ENCODE peak calls at places on chromosome 5, in four cellular contexts. W is HepG2, A is A549, N is K562. Y is an unnamed sample.

GRCh38 chr5:11324521-11325289 is 563.7 kb upstream of the DAP start:
- DNase-seq in N (no peak), A (no peak), W (no peak), Y (no peak)

GRCh38 chr5:68149189-68149588 is 66.4 kb upstream of the PIK3R1 start:
- DNase-seq in W (no peak), A (no peak), N (no peak), Y (no peak)

GRCh38 chr5:130116972-130117371 is 212.7 kb downstream of the CHSY3 start:
- DNase-seq in N (no peak), W (no peak), A (no peak), Y (peak)

GRCh38 chr5:160020969-160021368 is 12.0 kb downstream of the TTC1 start:
- DNase-seq in A (no peak), W (no peak), N (no peak), Y (no peak)

GRCh38 chr5:98320317-98320716 is 453.1 kb upstream of the RGMB start:
- DNase-seq in W (no peak), A (no peak), N (no peak), Y (no peak)

GRCh38 chr5:65742565-65743231 is 20.7 kb downstream of the NLN start:
- DNase-seq in A (peak), W (peak), N (peak), Y (no peak)

GRCh38 chr5:23675456-23675855 is 168.0 kb downstream of the PRDM9 start:
- DNase-seq in N (no peak), A (no peak), W (no peak), Y (no peak)

GRCh38 chr5:116573279-116573616 is 1.4 kb downstream of the SEMA6A start:
- DNase-seq in W (no peak), A (peak), N (no peak), Y (peak)

GRCh38 chr5:11415751-11416150 is 488.5 kb downstream of the CTNND2 start:
- DNase-seq in W (no peak), N (no peak), A (no peak), Y (no peak)

GRCh38 chr5:158287643-158288228 is 428.8 kb upstream of the CLINT1 start:
- DNase-seq in W (no peak), N (no peak), A (no peak), Y (no peak)
- TF ChIP-seq CTCF in W (no peak), N (no peak), A (no peak), Y (no peak)

GRCh38 chr5:54411176-54411575 is 44.3 kb upstream of the HSPB3 start:
- DNase-seq in W (no peak), A (no peak), N (no peak), Y (no peak)
- TF ChIP-seq ESRRA in W (no peak), A (no peak), N (no peak), Y (no peak)

GRCh38 chr5:151651997-151652645 is 34.6 kb downstream of the SPARC start:
- DNase-seq in N (peak), A (peak), W (peak), Y (peak)
- TF ChIP-seq HMGXB4 in N (no peak), A (no peak), W (no peak), Y (no peak)

GRCh38 chr5:20231040-20231439 is 243.0 kb upstream of the CDH18 start:
- DNase-seq in N (no peak), W (no peak), A (no peak), Y (no peak)
- TF ChIP-seq CTCF in N (no peak), W (no peak), A (no peak), Y (no peak)

DNA sequence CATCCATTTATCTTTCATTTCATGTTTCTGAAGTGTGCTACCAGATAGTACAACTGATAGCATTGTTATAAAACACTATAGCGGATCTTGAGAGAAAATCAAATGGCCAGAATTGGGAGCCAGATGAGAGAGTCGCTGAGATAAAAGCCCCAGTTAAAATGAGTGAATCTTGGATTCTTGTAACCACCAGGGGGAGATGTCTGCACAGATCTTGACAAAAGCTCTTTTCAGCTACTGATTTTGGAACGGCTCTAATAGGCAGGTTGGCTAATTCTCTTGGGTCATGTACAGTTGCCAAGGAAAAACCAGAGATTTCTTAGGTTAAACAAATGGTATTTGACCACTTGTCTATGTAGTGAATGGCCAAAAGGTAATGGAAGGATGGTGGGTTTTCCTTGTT is 21.7 kb downstream of the F2RL2 start:
- DNase-seq in A (peak), W (peak), N (peak), Y (no peak)
- TF ChIP-seq ESRRA in A (no peak), W (no peak), N (no peak), Y (no peak)